ENCODE peak calls at places on chromosome 12, in seven cellular contexts. M is neuronal stem cell, U is IMR-90, I is H1, G is H9, B is mesendoderm, O is mesenchymal stem cell. W is an unnamed sample.

GRCh38 chr12:124036117-124037109 is 63.4 kb downstream of the ZNF664 start:
- DNase-seq in M (peak), U (peak), I (peak), G (no peak), B (peak), O (peak), W (peak)

GRCh38 chr12:104282109-104282508 is 21.4 kb upstream of the EID3 start:
- DNase-seq in M (no peak), U (peak), I (no peak), G (no peak), B (no peak), O (peak), W (no peak)

GRCh38 chr12:119115296-119115905 is 63.3 kb upstream of the HSPB8 start:
- DNase-seq in M (peak), U (peak), I (peak), G (peak), B (peak), O (peak), W (peak)

GRCh38 chr12:88308825-88309224 is 166.7 kb downstream of the TMTC3 start:
- DNase-seq in M (no peak), U (peak), I (no peak), G (no peak), B (no peak), O (peak), W (peak)

GRCh38 chr12:93229494-93230310 is 148.0 kb upstream of the NUDT4 start:
- DNase-seq in M (no peak), U (peak), I (no peak), G (no peak), B (peak), O (peak), W (peak)

GRCh38 chr12:92927436-92928116 is 1.5 kb downstream of the EEA1 start:
- DNase-seq in M (no peak), U (peak), I (no peak), G (no peak), B (peak), O (peak), W (no peak)

GRCh38 chr12:105107176-105107496 is 395 bp upstream of the WASHC4 start:
- DNase-seq in M (peak), U (peak), I (no peak), G (no peak), B (no peak), O (peak), W (no peak)

GRCh38 chr12:25313591-25313990 is 62.9 kb upstream of the KRAS start:
- DNase-seq in M (no peak), U (peak), I (no peak), G (no peak), B (no peak), O (peak), W (no peak)

GRCh38 chr12:13175499-13175898 is 21.0 kb upstream of the EMP1 start:
- DNase-seq in M (no peak), U (no peak), I (peak), G (no peak), B (no peak), O (no peak), W (peak)

GRCh38 chr12:100141998-100142850 is 450 bp downstream of the BLTP3B start:
- DNase-seq in M (peak), U (no peak), I (peak), G (peak), B (peak), O (no peak), W (peak)

GRCh38 chr12:97948591-97948990 is 486.0 kb downstream of the RMST start:
- DNase-seq in M (no peak), U (no peak), I (no peak), G (no peak), B (peak), O (no peak), W (no peak)

GRCh38 chr12:119729871-119730270 is 61.9 kb downstream of the PRKAB1 start:
- DNase-seq in M (no peak), U (no peak), I (no peak), G (no peak), B (no peak), O (no peak), W (no peak)

GRCh38 chr12:127675936-127676335 is 591.0 kb upstream of the TMEM132C start:
- DNase-seq in M (no peak), U (no peak), I (no peak), G (no peak), B (no peak), O (peak), W (no peak)

GRCh38 chr12:22467190-22467589 is 77.2 kb downstream of the C2CD5 start:
- DNase-seq in M (no peak), U (peak), I (no peak), G (no peak), B (no peak), O (no peak), W (no peak)

GRCh38 chr12:3305904-3306619 is 184.9 kb upstream of the PRMT8 start:
- DNase-seq in M (no peak), U (no peak), I (no peak), G (no peak), B (no peak), O (no peak), W (no peak)

DNA sequence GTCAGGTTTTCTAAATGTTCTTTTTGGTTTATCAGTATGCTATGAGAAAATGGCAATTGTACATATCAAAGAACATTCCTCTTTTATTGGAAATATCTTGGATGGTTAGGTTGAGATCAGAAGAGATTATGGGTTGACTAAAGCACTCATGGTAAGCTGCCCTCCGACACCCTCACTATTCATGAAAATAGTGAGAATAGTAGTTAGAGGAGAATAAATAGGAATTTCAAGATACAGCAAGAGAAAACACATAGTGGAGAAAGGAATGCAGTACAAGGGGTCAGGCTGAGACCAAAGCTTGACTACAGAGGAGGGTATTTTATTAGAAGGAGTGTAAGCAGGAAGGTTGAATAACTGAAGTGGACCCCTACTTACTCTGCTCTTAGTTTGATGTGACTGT is 112.5 kb downstream of the PTPRQ start:
- DNase-seq in M (no peak), U (no peak), I (no peak), G (no peak), B (no peak), O (no peak), W (no peak)
- H3K4ac ChIP-seq in M (no peak), U (peak), I (no peak), G (no peak), B (no peak), O (no peak), W (no peak)

GRCh38 chr12:65319680-65320193 is 41.3 kb downstream of the MSRB3 start:
- DNase-seq in M (no peak), U (peak), I (no peak), G (no peak), B (no peak), O (no peak), W (no peak)
- H3K4ac ChIP-seq in M (no peak), U (no peak), I (no peak), G (no peak), B (no peak), O (no peak), W (no peak)

DNA sequence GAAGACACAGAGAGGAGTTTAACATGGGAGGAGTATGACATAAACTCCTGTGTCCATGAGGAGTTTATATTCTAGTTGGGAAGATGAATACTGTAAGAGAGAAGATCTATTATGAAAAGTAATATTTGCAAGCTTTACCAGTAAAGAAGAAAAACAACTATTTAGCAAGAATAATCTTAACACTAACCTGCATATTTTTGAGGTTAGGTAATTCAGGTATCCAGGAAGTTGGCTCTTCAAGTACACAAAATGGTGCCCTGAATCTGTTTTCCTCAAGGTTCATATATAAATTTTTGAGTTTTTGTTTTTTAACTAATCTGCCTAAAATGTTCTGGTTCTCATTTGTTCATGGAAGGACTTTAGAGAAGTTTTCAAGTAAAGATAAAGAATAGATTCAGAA is 33.9 kb upstream of the KCNMB4 start:
- DNase-seq in M (no peak), U (no peak), I (no peak), G (no peak), B (peak), O (no peak), W (peak)
- H3K4ac ChIP-seq in M (no peak), U (no peak), I (no peak), G (no peak), B (no peak), O (no peak), W (no peak)

GRCh38 chr12:39752482-39753147 is 133.0 kb upstream of the ABCD2 start:
- DNase-seq in M (no peak), U (no peak), I (no peak), G (peak), B (peak), O (no peak), W (no peak)
- H3K4ac ChIP-seq in M (no peak), U (no peak), I (peak), G (no peak), B (peak), O (no peak), W (no peak)

DNA sequence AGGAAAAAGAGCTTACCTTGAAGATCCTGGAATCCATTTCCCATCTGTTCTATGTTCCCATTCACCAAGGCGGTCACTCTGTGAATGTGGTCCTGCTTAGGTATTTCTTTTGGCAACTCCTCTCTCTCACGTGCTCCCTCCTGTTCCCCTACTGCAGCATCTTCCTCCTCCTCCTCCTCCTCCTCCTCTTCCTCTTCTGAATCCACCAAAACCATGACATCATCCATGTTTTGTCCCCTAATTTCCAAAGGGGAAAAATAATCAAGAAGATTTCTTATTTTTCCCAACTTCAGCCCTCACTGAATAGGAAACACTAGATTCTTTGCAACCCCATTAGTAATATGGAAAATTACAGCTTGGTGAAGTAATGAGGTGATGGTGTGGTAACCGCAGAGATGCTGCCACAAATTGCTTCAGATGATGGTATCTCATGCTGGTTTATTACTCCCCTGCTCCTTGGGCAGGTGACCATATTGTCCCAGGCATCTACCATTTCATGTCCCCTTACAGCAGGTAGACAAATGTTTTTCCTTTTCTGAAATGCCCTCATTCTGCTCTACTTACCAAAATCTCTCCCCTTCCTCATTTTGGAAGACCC is 7.5 kb upstream of the WSB2 start:
- DNase-seq in M (no peak), U (no peak), I (no peak), G (no peak), B (no peak), O (no peak), W (no peak)
- H3K4ac ChIP-seq in M (no peak), U (no peak), I (no peak), G (no peak), B (no peak), O (no peak), W (no peak)

W was measured in trophoblast cell.